ENCODE peak calls at places on chromosome 22, in five cellular contexts. One of them, this sample, is unnamed.

GRCh38 chr22:19105867-19106802 is 16.1 kb downstream of the DGCR2 start:
- DNase-seq in Ammon's horn: peak
- DNase-seq in KBM-7: peak
- DNase-seq in endothelial cell of umbilical vein: no peak
- DNase-seq in RPMI8226: no peak
- DNase-seq in this sample: peak

GRCh38 chr22:31055322-31056159 is 25.6 kb upstream of the SMTN start:
- DNase-seq in Ammon's horn: peak
- DNase-seq in RPMI8226: no peak
- DNase-seq in endothelial cell of umbilical vein: peak
- DNase-seq in KBM-7: no peak
- DNase-seq in this sample: peak

GRCh38 chr22:28741200-28741757 is 341 bp downstream of the CHEK2 start:
- DNase-seq in KBM-7: no peak
- DNase-seq in RPMI8226: no peak
- DNase-seq in endothelial cell of umbilical vein: no peak
- DNase-seq in Ammon's horn: no peak
- DNase-seq in this sample: no peak

GRCh38 chr22:29004647-29005371 is 56.8 kb downstream of the C22orf31 start:
- DNase-seq in RPMI8226: no peak
- DNase-seq in endothelial cell of umbilical vein: peak
- DNase-seq in KBM-7: no peak
- DNase-seq in Ammon's horn: peak
- DNase-seq in this sample: no peak

GRCh38 chr22:45644714-45645113 is 26.9 kb upstream of the ATXN10 start:
- DNase-seq in endothelial cell of umbilical vein: no peak
- DNase-seq in Ammon's horn: no peak
- DNase-seq in RPMI8226: no peak
- DNase-seq in KBM-7: no peak
- DNase-seq in this sample: no peak

GRCh38 chr22:26579331-26579886 is 10.5 kb downstream of the TPST2 start:
- DNase-seq in Ammon's horn: peak
- DNase-seq in KBM-7: peak
- DNase-seq in endothelial cell of umbilical vein: no peak
- DNase-seq in RPMI8226: no peak
- DNase-seq in this sample: peak

GRCh38 chr22:38657248-38657909 is 941 bp downstream of the CBY1 start:
- DNase-seq in endothelial cell of umbilical vein: no peak
- DNase-seq in Ammon's horn: no peak
- DNase-seq in RPMI8226: peak
- DNase-seq in KBM-7: peak
- DNase-seq in this sample: peak

GRCh38 chr22:27032121-27032761 is 374.9 kb downstream of the MIAT start:
- DNase-seq in endothelial cell of umbilical vein: no peak
- DNase-seq in Ammon's horn: peak
- DNase-seq in RPMI8226: peak
- DNase-seq in KBM-7: no peak
- DNase-seq in this sample: peak

GRCh38 chr22:36470162-36470993 is 11.1 kb downstream of the TXN2 start:
- DNase-seq in RPMI8226: peak
- DNase-seq in endothelial cell of umbilical vein: peak
- DNase-seq in Ammon's horn: peak
- DNase-seq in KBM-7: peak
- DNase-seq in this sample: peak

GRCh38 chr22:32206774-32207758 is 2.2 kb upstream of the RFPL2 start:
- DNase-seq in KBM-7: peak
- DNase-seq in Ammon's horn: peak
- DNase-seq in RPMI8226: peak
- DNase-seq in endothelial cell of umbilical vein: no peak
- DNase-seq in this sample: peak

GRCh38 chr22:39253427-39254070 is 8.8 kb upstream of the PDGFB start:
- DNase-seq in Ammon's horn: peak
- DNase-seq in KBM-7: no peak
- DNase-seq in endothelial cell of umbilical vein: peak
- DNase-seq in RPMI8226: peak
- DNase-seq in this sample: peak

GRCh38 chr22:40635008-40635939 is 1.2 kb downstream of the MRTFA start:
- DNase-seq in Ammon's horn: no peak
- DNase-seq in endothelial cell of umbilical vein: peak
- DNase-seq in RPMI8226: no peak
- DNase-seq in KBM-7: no peak
- DNase-seq in this sample: no peak

GRCh38 chr22:20405291-20405930 is 11.5 kb downstream of the ZNF74 start:
- DNase-seq in Ammon's horn: no peak
- DNase-seq in RPMI8226: no peak
- DNase-seq in KBM-7: no peak
- DNase-seq in endothelial cell of umbilical vein: no peak
- DNase-seq in this sample: no peak

GRCh38 chr22:44260216-44261035 is 52.3 kb downstream of the SHISAL1 start:
- DNase-seq in Ammon's horn: no peak
- DNase-seq in RPMI8226: no peak
- DNase-seq in KBM-7: no peak
- DNase-seq in endothelial cell of umbilical vein: no peak
- DNase-seq in this sample: no peak

GRCh38 chr22:28810839-28811491 is 10.6 kb upstream of the XBP1 start:
- DNase-seq in Ammon's horn: peak
- DNase-seq in KBM-7: peak
- DNase-seq in endothelial cell of umbilical vein: peak
- DNase-seq in RPMI8226: no peak
- DNase-seq in this sample: peak

GRCh38 chr22:30872282-30873041 is 96.1 kb downstream of the MORC2 start:
- DNase-seq in RPMI8226: no peak
- DNase-seq in KBM-7: no peak
- DNase-seq in Ammon's horn: peak
- DNase-seq in endothelial cell of umbilical vein: no peak
- DNase-seq in this sample: no peak

GRCh38 chr22:44023404-44024287 is 456 bp upstream of the PARVB start:
- DNase-seq in Ammon's horn: no peak
- DNase-seq in KBM-7: peak
- DNase-seq in RPMI8226: peak
- DNase-seq in endothelial cell of umbilical vein: peak
- DNase-seq in this sample: peak

GRCh38 chr22:19615001-19615461 is 90.8 kb upstream of the CLDN5 start:
- DNase-seq in Ammon's horn: no peak
- DNase-seq in RPMI8226: no peak
- DNase-seq in KBM-7: no peak
- DNase-seq in endothelial cell of umbilical vein: no peak
- DNase-seq in this sample: peak

GRCh38 chr22:40542821-40543540 is 93.5 kb downstream of the MRTFA start:
- DNase-seq in KBM-7: no peak
- DNase-seq in endothelial cell of umbilical vein: no peak
- DNase-seq in Ammon's horn: no peak
- DNase-seq in RPMI8226: no peak
- DNase-seq in this sample: no peak

GRCh38 chr22:23270212-23270733 is 90.0 kb downstream of the BCR start:
- DNase-seq in endothelial cell of umbilical vein: no peak
- DNase-seq in KBM-7: no peak
- DNase-seq in RPMI8226: no peak
- DNase-seq in Ammon's horn: peak
- DNase-seq in this sample: no peak

GRCh38 chr22:47337161-47337621 is 574.7 kb downstream of the TBC1D22A start:
- DNase-seq in endothelial cell of umbilical vein: peak
- DNase-seq in Ammon's horn: peak
- DNase-seq in RPMI8226: peak
- DNase-seq in KBM-7: no peak
- DNase-seq in this sample: peak

This sample was measured in NB4.